ENCODE peak calls at places on chromosomes 16 and 17, in ten cellular contexts. One of them, this sample, is unnamed. For H3K4me1, the result is how much of the 10 kb centered on the place peaks cover.

GRCh38 chr17:8248751-8249607 is at the start of gene PFAS:
- DNase-seq in ovary: peak
- DNase-seq in body of pancreas: peak
- DNase-seq in heart right ventricle: peak
- DNase-seq in thoracic aorta: peak
- DNase-seq in pancreas: peak
- DNase-seq in ascending aorta: peak
- DNase-seq in kidney: peak
- DNase-seq in vagina: peak
- DNase-seq in neural progenitor cell: peak
- DNase-seq in this sample: peak

GRCh38 chr17:21453144-21453982 is 77.2 kb downstream of the KCNJ12 start:
- DNase-seq in ovary: no peak
- DNase-seq in body of pancreas: no peak
- DNase-seq in heart right ventricle: no peak
- DNase-seq in thoracic aorta: no peak
- DNase-seq in pancreas: no peak
- DNase-seq in ascending aorta: no peak
- DNase-seq in kidney: peak
- DNase-seq in vagina: no peak
- DNase-seq in neural progenitor cell: no peak
- DNase-seq in this sample: no peak

GRCh38 chr17:59151591-59151990 is 3.4 kb downstream of the SKA2 start:
- DNase-seq in ovary: no peak
- DNase-seq in body of pancreas: no peak
- DNase-seq in heart right ventricle: no peak
- DNase-seq in thoracic aorta: no peak
- DNase-seq in pancreas: no peak
- DNase-seq in ascending aorta: no peak
- DNase-seq in kidney: no peak
- DNase-seq in vagina: no peak
- DNase-seq in neural progenitor cell: no peak
- DNase-seq in this sample: no peak

GRCh38 chr17:50615818-50616217 is 18.9 kb upstream of the ABCC3 start:
- DNase-seq in ovary: no peak
- DNase-seq in body of pancreas: no peak
- DNase-seq in heart right ventricle: no peak
- DNase-seq in thoracic aorta: no peak
- DNase-seq in pancreas: no peak
- DNase-seq in ascending aorta: no peak
- DNase-seq in kidney: no peak
- DNase-seq in vagina: no peak
- DNase-seq in neural progenitor cell: no peak
- DNase-seq in this sample: no peak

GRCh38 chr16:64751906-64752305 is 370.0 kb downstream of the CDH11 start:
- DNase-seq in ovary: no peak
- DNase-seq in body of pancreas: no peak
- DNase-seq in heart right ventricle: no peak
- DNase-seq in thoracic aorta: no peak
- DNase-seq in pancreas: no peak
- DNase-seq in ascending aorta: no peak
- DNase-seq in kidney: no peak
- DNase-seq in vagina: no peak
- DNase-seq in neural progenitor cell: no peak
- DNase-seq in this sample: no peak

GRCh38 chr17:12756786-12757185 is 32.5 kb upstream of the ARHGAP44 start:
- DNase-seq in ovary: no peak
- DNase-seq in body of pancreas: no peak
- DNase-seq in heart right ventricle: no peak
- DNase-seq in thoracic aorta: no peak
- DNase-seq in pancreas: no peak
- DNase-seq in ascending aorta: no peak
- DNase-seq in kidney: no peak
- DNase-seq in vagina: no peak
- DNase-seq in neural progenitor cell: no peak
- DNase-seq in this sample: no peak

GRCh38 chr16:67339453-67339852 is 12.8 kb downstream of the LRRC36 start:
- DNase-seq in ovary: no peak
- DNase-seq in body of pancreas: no peak
- DNase-seq in heart right ventricle: no peak
- DNase-seq in thoracic aorta: no peak
- DNase-seq in pancreas: no peak
- DNase-seq in ascending aorta: no peak
- DNase-seq in kidney: no peak
- DNase-seq in vagina: no peak
- DNase-seq in neural progenitor cell: no peak
- DNase-seq in this sample: no peak

GRCh38 chr16:81680444-81681263 is 98.4 kb upstream of the PLCG2 start:
- DNase-seq in ovary: no peak
- DNase-seq in body of pancreas: no peak
- DNase-seq in heart right ventricle: no peak
- DNase-seq in thoracic aorta: no peak
- DNase-seq in pancreas: no peak
- DNase-seq in ascending aorta: no peak
- DNase-seq in kidney: peak
- DNase-seq in vagina: no peak
- DNase-seq in neural progenitor cell: no peak
- DNase-seq in this sample: no peak

GRCh38 chr17:335691-336090 is 16.9 kb downstream of the RPH3AL start:
- DNase-seq in ovary: peak
- DNase-seq in body of pancreas: peak
- DNase-seq in heart right ventricle: no peak
- DNase-seq in thoracic aorta: no peak
- DNase-seq in pancreas: peak
- DNase-seq in ascending aorta: peak
- DNase-seq in kidney: peak
- DNase-seq in vagina: no peak
- DNase-seq in neural progenitor cell: peak
- DNase-seq in this sample: no peak

GRCh38 chr17:34542700-34543336 is 36.6 kb upstream of the TMEM132E start:
- DNase-seq in ovary: no peak
- DNase-seq in body of pancreas: peak
- DNase-seq in heart right ventricle: peak
- DNase-seq in thoracic aorta: no peak
- DNase-seq in pancreas: no peak
- DNase-seq in ascending aorta: no peak
- DNase-seq in kidney: no peak
- DNase-seq in vagina: no peak
- DNase-seq in neural progenitor cell: peak
- DNase-seq in this sample: no peak

GRCh38 chr16:10088380-10088793 is 93.8 kb downstream of the GRIN2A start:
- DNase-seq in ovary: no peak
- DNase-seq in body of pancreas: peak
- DNase-seq in heart right ventricle: peak
- DNase-seq in thoracic aorta: no peak
- DNase-seq in pancreas: no peak
- DNase-seq in ascending aorta: peak
- DNase-seq in kidney: peak
- DNase-seq in vagina: no peak
- DNase-seq in neural progenitor cell: no peak
- DNase-seq in this sample: no peak

GRCh38 chr17:4908301-4908700 is 5.4 kb upstream of the CHRNE start:
- DNase-seq in ovary: no peak
- DNase-seq in body of pancreas: no peak
- DNase-seq in heart right ventricle: no peak
- DNase-seq in thoracic aorta: no peak
- DNase-seq in pancreas: peak
- DNase-seq in ascending aorta: no peak
- DNase-seq in kidney: peak
- DNase-seq in vagina: no peak
- DNase-seq in neural progenitor cell: peak
- DNase-seq in this sample: no peak

GRCh38 chr16:1773703-1774455 is 945 bp upstream of the MRPS34 start:
- DNase-seq in ovary: no peak
- DNase-seq in body of pancreas: no peak
- DNase-seq in heart right ventricle: no peak
- DNase-seq in thoracic aorta: no peak
- DNase-seq in pancreas: peak
- DNase-seq in ascending aorta: no peak
- DNase-seq in kidney: no peak
- DNase-seq in vagina: no peak
- DNase-seq in neural progenitor cell: no peak
- DNase-seq in this sample: no peak
- TF ChIP-seq CTCF in ovary: no peak
- TF ChIP-seq CTCF in body of pancreas: no peak
- TF ChIP-seq CTCF in heart right ventricle: peak
- TF ChIP-seq CTCF in thoracic aorta: no peak
- TF ChIP-seq CTCF in pancreas: no peak
- TF ChIP-seq CTCF in ascending aorta: no peak
- TF ChIP-seq CTCF in kidney: no peak
- TF ChIP-seq CTCF in vagina: no peak
- TF ChIP-seq CTCF in neural progenitor cell: no peak
- TF ChIP-seq CTCF in this sample: no peak

DNA sequence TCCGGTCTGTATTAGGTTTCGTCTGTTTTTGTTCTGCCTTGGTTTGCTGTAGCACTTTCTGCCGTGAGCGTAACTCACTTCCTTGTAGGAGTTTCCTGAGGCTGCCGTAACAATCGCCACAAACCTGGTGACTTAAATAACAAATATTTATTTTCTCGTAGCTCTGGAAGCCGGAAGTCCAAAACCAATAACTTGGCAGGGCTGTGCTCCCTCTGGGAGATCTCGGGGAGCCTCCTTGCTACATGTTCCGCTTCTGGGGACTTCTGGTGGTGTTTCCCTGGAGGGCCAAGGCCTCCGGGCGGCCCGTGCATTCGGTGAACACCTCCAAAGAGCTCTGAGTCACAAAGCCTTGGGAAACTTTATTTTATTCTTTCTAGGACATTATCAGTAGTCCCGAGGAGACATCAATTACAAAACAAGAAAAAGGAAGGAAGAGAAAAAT is 6.8 kb upstream of the WDR45B start:
- DNase-seq in ovary: no peak
- DNase-seq in body of pancreas: no peak
- DNase-seq in heart right ventricle: no peak
- DNase-seq in thoracic aorta: no peak
- DNase-seq in pancreas: peak
- DNase-seq in ascending aorta: no peak
- DNase-seq in kidney: no peak
- DNase-seq in vagina: no peak
- DNase-seq in neural progenitor cell: no peak
- DNase-seq in this sample: no peak
- H3K4me1 ChIP-seq in ovary: under half
- H3K4me1 ChIP-seq in body of pancreas: under half
- H3K4me1 ChIP-seq in heart right ventricle: under half
- H3K4me1 ChIP-seq in thoracic aorta: under half
- H3K4me1 ChIP-seq in pancreas: under half
- H3K4me1 ChIP-seq in ascending aorta: under half
- H3K4me1 ChIP-seq in kidney: under half
- H3K4me1 ChIP-seq in vagina: under half
- H3K4me1 ChIP-seq in neural progenitor cell: under half
- H3K4me1 ChIP-seq in this sample: under half

DNA sequence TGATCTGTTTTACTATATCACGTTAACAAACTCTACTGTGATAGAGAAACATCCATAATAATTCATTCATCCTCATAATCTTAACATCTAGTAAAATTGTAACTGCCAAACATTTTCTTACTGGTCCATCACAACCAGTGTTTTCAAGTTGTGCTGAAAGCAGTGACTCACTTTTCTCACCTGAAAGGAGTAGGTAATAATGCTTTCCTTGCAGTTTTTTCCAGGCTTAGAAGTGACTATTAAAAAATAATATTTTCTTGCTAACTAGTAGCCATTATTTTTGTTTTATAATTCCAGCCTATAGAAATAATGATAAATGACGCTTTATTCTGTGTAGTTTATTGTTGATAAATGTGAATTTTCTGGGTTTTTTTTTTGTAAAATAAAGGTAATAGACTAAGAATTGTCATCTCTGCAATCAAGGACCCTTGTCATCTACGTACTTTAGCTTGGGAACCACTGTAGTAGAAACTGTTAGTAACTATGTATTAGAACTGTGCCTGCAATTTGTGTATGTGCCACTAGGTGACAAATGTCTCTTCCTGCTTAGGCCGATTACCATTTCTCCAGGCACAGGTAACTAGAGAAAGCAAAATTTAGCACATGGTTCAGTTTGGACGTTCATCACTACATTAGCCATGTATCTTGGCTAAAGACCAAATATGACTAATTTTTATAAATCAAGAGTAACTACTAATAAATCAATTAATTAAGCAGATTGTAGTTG is 409.4 kb upstream of the ERCC4 start:
- DNase-seq in ovary: no peak
- DNase-seq in body of pancreas: no peak
- DNase-seq in heart right ventricle: no peak
- DNase-seq in thoracic aorta: no peak
- DNase-seq in pancreas: no peak
- DNase-seq in ascending aorta: no peak
- DNase-seq in kidney: no peak
- DNase-seq in vagina: no peak
- DNase-seq in neural progenitor cell: peak
- DNase-seq in this sample: no peak
- TF ChIP-seq CTCF in ovary: no peak
- TF ChIP-seq CTCF in body of pancreas: no peak
- TF ChIP-seq CTCF in heart right ventricle: peak
- TF ChIP-seq CTCF in thoracic aorta: no peak
- TF ChIP-seq CTCF in pancreas: no peak
- TF ChIP-seq CTCF in ascending aorta: no peak
- TF ChIP-seq CTCF in kidney: no peak
- TF ChIP-seq CTCF in vagina: no peak
- TF ChIP-seq CTCF in neural progenitor cell: peak
- TF ChIP-seq CTCF in this sample: peak

DNA sequence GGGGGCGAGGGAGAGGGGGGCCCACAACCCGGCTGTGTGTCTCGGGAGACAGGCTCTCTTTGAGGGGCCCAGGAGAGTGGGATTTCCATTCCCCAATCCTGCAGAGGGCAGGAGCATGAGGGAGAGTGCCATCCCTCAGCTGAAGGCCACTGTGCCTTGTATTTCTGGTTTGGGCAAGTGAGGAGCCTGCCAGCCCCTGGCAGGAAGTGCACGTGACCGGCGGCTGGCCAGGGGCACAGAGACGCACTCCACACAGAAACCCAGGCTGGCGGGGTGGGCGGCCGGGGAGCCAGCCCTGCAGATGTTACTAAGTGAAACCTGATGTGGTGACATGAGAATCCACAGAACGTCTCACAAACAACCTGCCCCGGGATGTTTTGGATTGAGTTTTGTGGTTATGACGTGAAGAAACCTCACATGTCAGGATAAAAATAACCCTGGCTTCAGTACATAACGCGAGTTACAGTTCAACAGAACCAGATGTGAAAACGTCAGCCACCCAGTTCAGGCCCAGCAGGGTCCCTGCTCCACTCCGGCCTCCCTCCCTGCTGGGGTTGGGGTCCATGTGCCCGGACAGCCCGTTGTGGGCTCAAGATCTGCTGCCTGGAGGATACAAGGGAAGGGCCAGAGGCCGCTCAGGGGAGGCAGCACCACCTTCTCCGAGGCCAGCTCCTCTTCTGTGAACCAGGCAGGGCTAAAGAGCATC is 51.7 kb upstream of the MTSS2 start:
- DNase-seq in ovary: peak
- DNase-seq in body of pancreas: peak
- DNase-seq in heart right ventricle: peak
- DNase-seq in thoracic aorta: no peak
- DNase-seq in pancreas: no peak
- DNase-seq in ascending aorta: peak
- DNase-seq in kidney: no peak
- DNase-seq in vagina: no peak
- DNase-seq in neural progenitor cell: no peak
- DNase-seq in this sample: peak
- H3K4me1 ChIP-seq in ovary: under half
- H3K4me1 ChIP-seq in body of pancreas: under half
- H3K4me1 ChIP-seq in heart right ventricle: under half
- H3K4me1 ChIP-seq in thoracic aorta: half or more
- H3K4me1 ChIP-seq in pancreas: under half
- H3K4me1 ChIP-seq in ascending aorta: under half
- H3K4me1 ChIP-seq in kidney: under half
- H3K4me1 ChIP-seq in vagina: half or more
- H3K4me1 ChIP-seq in neural progenitor cell: under half
- H3K4me1 ChIP-seq in this sample: half or more